ENCODE peak calls at places on chromosomes 2 and 18, in five cellular contexts. R is right lobe of liver, A is fibroblast of lung, W is A549, T is RWPE2. O is an unnamed sample.

GRCh38 chr2:235639387-235639786 is 145.5 kb downstream of the AGAP1 start:
- DNase-seq in R (no peak), A (peak; percentile 83), W (no peak), T (no peak), O (peak; percentile 45)

GRCh38 chr2:63591566-63592175 is 2.9 kb downstream of the MDH1 start:
- DNase-seq in R (no peak), A (no peak), W (no peak), T (no peak), O (no peak)

GRCh38 chr2:116142828-116143227 is 1671.7 kb upstream of the DDX18 start:
- DNase-seq in R (no peak), A (no peak), W (no peak), T (no peak), O (no peak)

GRCh38 chr2:240374085-240374907 is 61.2 kb upstream of the GPC1 start:
- DNase-seq in R (no peak), A (peak; percentile 95), W (peak; percentile 75), T (no peak), O (peak; percentile 70)

GRCh38 chr18:9613550-9614400 is 584 bp downstream of the PPP4R1 start:
- DNase-seq in R (peak; percentile 69), A (peak; percentile 58), W (no peak), T (peak; percentile 61), O (peak; percentile 73)

GRCh38 chr2:18209934-18210639 is 331.6 kb downstream of the KCNS3 start:
- DNase-seq in R (no peak), A (peak; percentile 99), W (peak; percentile 18), T (no peak), O (no peak)

GRCh38 chr18:74171910-74172606 is 23.7 kb downstream of the TIMM21 start:
- DNase-seq in R (no peak), A (no peak), W (no peak), T (no peak), O (no peak)

GRCh38 chr18:79329786-79330185 is 65.9 kb upstream of the NFATC1 start:
- DNase-seq in R (no peak), A (no peak), W (no peak), T (no peak), O (no peak)

GRCh38 chr2:236834284-236834683 is 251.4 kb upstream of the COPS8 start:
- DNase-seq in R (no peak), A (no peak), W (no peak), T (no peak), O (no peak)

GRCh38 chr2:236824836-236825235 is 255.2 kb downstream of the ACKR3 start:
- DNase-seq in R (no peak), A (no peak), W (no peak), T (no peak), O (no peak)

GRCh38 chr2:52526735-52527134 is 1240.9 kb upstream of the CHAC2 start:
- DNase-seq in R (no peak), A (no peak), W (no peak), T (no peak), O (no peak)

GRCh38 chr2:201546576-201546975 is 95.0 kb downstream of the STRADB start:
- DNase-seq in R (no peak), A (no peak), W (no peak), T (no peak), O (no peak)

GRCh38 chr2:33136570-33136969 is 189.8 kb downstream of the LTBP1 start:
- DNase-seq in R (no peak), A (no peak), W (no peak), T (no peak), O (no peak)

GRCh38 chr2:197073270-197073669 is 146.8 kb upstream of the PGAP1 start:
- DNase-seq in R (no peak), A (no peak), W (no peak), T (no peak), O (no peak)

GRCh38 chr2:197073701-197074433 is 147.4 kb upstream of the PGAP1 start:
- DNase-seq in R (peak; percentile 36), A (peak; percentile 72), W (no peak), T (no peak), O (peak; percentile 54)

GRCh38 chr2:197075754-197076337 is 149.3 kb upstream of the PGAP1 start:
- DNase-seq in R (no peak), A (no peak), W (no peak), T (no peak), O (no peak)

GRCh38 chr2:197076652-197077051 is 150.1 kb upstream of the PGAP1 start:
- DNase-seq in R (no peak), A (no peak), W (no peak), T (no peak), O (no peak)

DNA sequence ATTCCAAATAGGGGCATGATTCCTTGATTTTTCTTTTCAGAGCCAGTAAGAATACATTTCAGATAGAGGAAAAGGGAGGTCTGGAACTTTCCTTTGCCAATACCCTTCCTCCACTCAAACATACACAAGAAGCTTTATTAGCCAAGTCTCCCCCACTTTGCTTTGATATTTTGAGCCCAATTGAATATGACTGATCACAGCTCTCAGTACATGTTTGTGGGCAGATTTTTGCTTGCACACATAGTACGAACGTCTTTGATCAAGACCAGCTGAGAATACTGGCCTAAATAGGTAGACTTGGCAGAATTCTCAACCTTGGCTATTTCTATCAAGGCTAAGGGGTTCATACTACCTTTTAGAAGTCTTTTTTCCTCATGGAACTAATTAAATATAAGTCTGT is 148.8 kb upstream of the PGAP1 start:
- DNase-seq in R (no peak), A (peak; percentile 64), W (no peak), T (no peak), O (no peak)
- H3K27ac ChIP-seq in R (no peak overlapping the region), A (no peak overlapping the region), W (no peak overlapping the region), T (no peak overlapping the region), O (no peak overlapping the region)

GRCh38 chr2:111191877-111192276 is 71.2 kb downstream of the BCL2L11 start:
- DNase-seq in R (no peak), A (no peak), W (no peak), T (no peak), O (no peak)
- TF ChIP-seq CTCF in R (no peak), A (no peak), W (no peak), T (no peak), O (no peak)

GRCh38 chr2:105378276-105378840 is 20.5 kb downstream of the FHL2 start:
- DNase-seq in R (no peak), A (no peak), W (no peak), T (peak; percentile 17), O (no peak)
- H3K4me1 ChIP-seq in R (no peaks in the 10 kb centered on the region), A (peaks cover 57% of the 10 kb centered on the region), W (peaks cover 35% of the 10 kb centered on the region), T (peaks cover 71% of the 10 kb centered on the region), O (peaks cover 68% of the 10 kb centered on the region)

DNA sequence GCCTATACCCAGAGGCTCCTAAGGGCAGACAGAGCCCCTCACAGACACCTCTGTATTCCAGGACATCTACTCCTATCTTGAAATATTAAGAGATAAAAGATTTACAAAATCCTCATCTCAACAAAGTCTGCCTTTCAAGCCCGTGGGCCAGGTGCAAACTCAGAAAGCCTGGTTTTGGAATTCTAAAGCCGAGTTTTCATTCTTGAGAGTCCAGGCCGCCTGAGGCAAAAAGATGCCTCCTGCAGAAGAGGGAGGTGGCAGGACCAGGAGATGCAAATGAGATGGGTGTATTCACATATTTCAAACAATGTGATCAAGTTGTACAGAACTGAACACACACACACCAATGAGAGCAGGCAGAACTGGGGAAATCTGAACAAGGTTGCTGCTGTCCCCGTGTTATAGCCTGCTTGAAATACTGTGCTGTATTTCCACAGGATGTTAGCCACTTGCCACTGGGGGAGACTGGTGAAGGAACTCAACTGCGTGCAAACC is 7.7 kb upstream of the HS6ST1 start:
- DNase-seq in R (no peak), A (no peak), W (no peak), T (no peak), O (no peak)
- H3K27ac ChIP-seq in R (no peak overlapping the region), A (no peak overlapping the region), W (no peak overlapping the region), T (no peak overlapping the region), O (peak overlapping the region; percentile 20)

O was measured in heart right ventricle.